ENCODE peak calls at places on chromosomes 6 and 20, in six cellular contexts. R is H1, K is IMR-90, I is H9, D is mesenchymal stem cell, C is trophoblast cell. F is an unnamed sample.

GRCh38 chr6:116511424-116512131 is at the start of gene CALHM5:
- DNase-seq in R (no peak), K (peak), I (peak), D (peak), C (peak), F (no peak)

GRCh38 chr20:36439040-36439730 is 102.1 kb upstream of the MYL9 start:
- DNase-seq in R (peak), K (peak), I (peak), D (peak), C (peak), F (peak)

GRCh38 chr20:33554914-33555420 is 65.1 kb downstream of the CBFA2T2 start:
- DNase-seq in R (no peak), K (peak), I (no peak), D (peak), C (no peak), F (no peak)

GRCh38 chr20:47667531-47668312 is 117.6 kb downstream of the SULF2 start:
- DNase-seq in R (no peak), K (no peak), I (no peak), D (no peak), C (no peak), F (no peak)

GRCh38 chr6:148524976-148525375 is 182.3 kb downstream of the SASH1 start:
- DNase-seq in R (no peak), K (peak), I (no peak), D (peak), C (no peak), F (no peak)

GRCh38 chr20:57718490-57719009 is 8.7 kb upstream of the PMEPA1 start:
- DNase-seq in R (peak), K (peak), I (peak), D (peak), C (peak), F (peak)

GRCh38 chr6:37244430-37245310 is 12.9 kb upstream of the TBC1D22B start:
- DNase-seq in R (no peak), K (peak), I (no peak), D (peak), C (no peak), F (no peak)

GRCh38 chr20:23533161-23533560 is 35.1 kb downstream of the CST9L start:
- DNase-seq in R (no peak), K (no peak), I (peak), D (no peak), C (no peak), F (peak)

GRCh38 chr6:90024633-90025032 is 130.4 kb downstream of the GJA10 start:
- DNase-seq in R (no peak), K (no peak), I (no peak), D (no peak), C (no peak), F (no peak)

GRCh38 chr20:37745553-37745952 is 51.7 kb downstream of the CTNNBL1 start:
- DNase-seq in R (no peak), K (no peak), I (no peak), D (no peak), C (no peak), F (no peak)

GRCh38 chr6:49553353-49553752 is 2.9 kb downstream of the C6orf141 start:
- DNase-seq in R (no peak), K (peak), I (no peak), D (no peak), C (peak), F (no peak)

GRCh38 chr20:53834749-53835148 is 235.6 kb downstream of the BCAS1 start:
- DNase-seq in R (no peak), K (no peak), I (no peak), D (no peak), C (no peak), F (no peak)

GRCh38 chr6:40183902-40184301 is 249.6 kb upstream of the MOCS1 start:
- DNase-seq in R (no peak), K (no peak), I (peak), D (no peak), C (no peak), F (no peak)

GRCh38 chr6:163710552-163710951 is 296.0 kb downstream of the QKI start:
- DNase-seq in R (no peak), K (no peak), I (no peak), D (no peak), C (no peak), F (no peak)

GRCh38 chr20:44309763-44310663 is 989 bp downstream of the FITM2 start:
- DNase-seq in R (no peak), K (peak), I (no peak), D (peak), C (no peak), F (no peak)

GRCh38 chr6:130520235-130520634 is 154.4 kb downstream of the TMEM200A start:
- DNase-seq in R (no peak), K (peak), I (no peak), D (no peak), C (no peak), F (no peak)

GRCh38 chr6:116461563-116462507 is 660 bp downstream of the CALHM6 start:
- DNase-seq in R (peak), K (peak), I (peak), D (peak), C (peak), F (peak)

GRCh38 chr6:4682431-4683159 is 93.6 kb upstream of the CDYL start:
- DNase-seq in R (no peak), K (no peak), I (no peak), D (peak), C (no peak), F (no peak)

GRCh38 chr6:71346034-71346680 is 57.5 kb downstream of the OGFRL1 start:
- DNase-seq in R (no peak), K (no peak), I (no peak), D (no peak), C (no peak), F (no peak)

GRCh38 chr6:75691012-75691411 is 58.0 kb upstream of the MYO6 start:
- DNase-seq in R (no peak), K (peak), I (no peak), D (peak), C (peak), F (no peak)

GRCh38 chr20:5657190-5657872 is 92.9 kb upstream of the SHLD1 start:
- DNase-seq in R (no peak), K (peak), I (no peak), D (peak), C (peak), F (no peak)

GRCh38 chr6:37705239-37706051 is 7.8 kb upstream of the MDGA1 start:
- DNase-seq in R (peak), K (peak), I (peak), D (peak), C (peak), F (peak)

GRCh38 chr6:126937426-126937825 is 181.0 kb upstream of the RSPO3 start:
- DNase-seq in R (no peak), K (no peak), I (no peak), D (no peak), C (no peak), F (no peak)

DNA sequence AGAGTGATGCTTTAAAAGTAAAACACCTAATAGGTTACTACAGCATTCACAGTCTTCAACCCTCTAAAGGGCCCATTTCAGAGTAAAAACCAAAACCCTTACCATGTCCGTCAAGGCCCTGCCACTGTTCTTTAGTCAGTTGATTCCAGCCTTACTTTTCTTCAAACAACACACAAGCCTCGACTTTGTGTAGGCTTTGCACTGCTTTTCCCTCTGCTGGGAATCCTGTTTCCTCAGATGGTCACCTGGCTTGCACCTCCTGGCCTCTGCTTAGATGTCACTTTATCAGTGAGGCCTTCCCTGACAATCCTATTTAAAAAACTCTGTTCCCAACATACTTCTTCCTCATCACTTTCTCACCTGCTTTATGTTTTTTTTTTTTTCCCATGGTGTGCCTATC is 77.1 kb upstream of the FLRT3 start:
- DNase-seq in R (no peak), K (no peak), I (no peak), D (no peak), C (no peak), F (no peak)
- H2BK120ac ChIP-seq in R (no peak), K (no peak), I (no peak), D (no peak), C (no peak), F (no peak)

DNA sequence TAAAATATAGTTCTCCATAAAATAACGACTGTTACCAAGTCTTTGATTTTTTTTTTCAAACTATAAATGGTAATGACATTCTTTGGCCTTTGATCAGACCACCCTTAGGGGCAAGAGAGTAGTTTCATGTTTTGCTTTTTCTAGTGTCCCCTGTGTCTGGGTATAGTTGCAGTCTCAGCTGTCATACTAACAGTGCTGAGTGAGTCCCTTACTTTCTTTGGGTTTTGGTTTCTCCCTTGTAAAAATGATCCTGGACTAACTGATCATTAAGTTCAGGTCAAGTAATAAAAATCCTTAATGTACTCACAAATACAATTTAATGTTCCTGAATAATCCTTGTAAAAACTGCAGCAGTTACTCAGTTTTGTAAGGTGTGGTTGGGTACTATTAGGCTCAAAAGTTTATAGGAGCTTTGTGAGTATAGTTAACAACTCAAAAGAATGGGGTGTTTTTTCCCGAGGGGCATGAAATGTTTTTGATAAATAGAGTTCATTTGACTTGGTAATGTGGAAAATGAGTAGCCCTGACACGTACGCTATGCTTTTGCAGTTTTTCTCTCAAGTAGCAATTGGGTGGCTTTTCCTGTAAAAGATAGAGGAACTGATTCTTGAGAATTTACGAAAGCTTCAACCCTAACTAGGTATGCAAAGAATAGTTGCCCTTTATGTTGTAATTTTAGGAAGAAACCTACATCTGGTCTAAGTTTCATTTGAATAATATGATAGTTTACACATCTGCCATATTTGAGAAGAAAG is 6.2 kb downstream of the PTPN1 start:
- DNase-seq in R (no peak), K (no peak), I (no peak), D (no peak), C (no peak), F (no peak)
- H4K91ac ChIP-seq in R (no peak), K (no peak), I (no peak), D (no peak), C (no peak), F (no peak)

DNA sequence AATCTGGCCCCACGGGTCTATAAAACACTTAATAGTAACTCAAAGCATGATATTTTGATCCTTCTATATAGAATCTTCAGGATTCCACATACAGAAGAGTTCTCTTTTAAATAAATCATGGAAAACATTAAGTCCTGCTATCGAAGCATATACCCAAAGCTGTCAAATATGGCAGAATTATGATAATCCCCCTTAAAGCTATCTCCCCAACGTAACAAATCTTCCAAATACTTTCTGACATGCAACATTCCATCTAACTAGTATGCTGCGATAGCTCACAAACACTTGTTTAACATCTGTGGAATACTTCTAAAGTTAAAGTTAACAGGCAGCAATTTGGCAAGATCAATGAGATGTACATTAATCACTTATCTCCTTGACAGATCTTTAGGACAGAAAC is 371.0 kb upstream of the RUNX2 start:
- DNase-seq in R (no peak), K (no peak), I (no peak), D (no peak), C (no peak), F (no peak)
- H2BK120ac ChIP-seq in R (no peak), K (no peak), I (no peak), D (no peak), C (no peak), F (no peak)

GRCh38 chr20:20839771-20840170 is 127.3 kb upstream of the RALGAPA2 start:
- DNase-seq in R (no peak), K (no peak), I (no peak), D (no peak), C (no peak), F (no peak)
- H4K91ac ChIP-seq in R (no peak), K (no peak), I (no peak), D (no peak), C (no peak), F (no peak)

GRCh38 chr6:119514355-119514754 is 164.8 kb upstream of the MAN1A1 start:
- DNase-seq in R (no peak), K (no peak), I (no peak), D (no peak), C (no peak), F (no peak)
- H2BK120ac ChIP-seq in R (no peak), K (no peak), I (no peak), D (no peak), C (no peak), F (no peak)

GRCh38 chr20:3785240-3786125 is 1.1 kb downstream of the CENPB start:
- DNase-seq in R (no peak), K (no peak), I (no peak), D (peak), C (no peak), F (no peak)
- H4K91ac ChIP-seq in R (no peak), K (peak), I (no peak), D (peak), C (peak), F (peak)

DNA sequence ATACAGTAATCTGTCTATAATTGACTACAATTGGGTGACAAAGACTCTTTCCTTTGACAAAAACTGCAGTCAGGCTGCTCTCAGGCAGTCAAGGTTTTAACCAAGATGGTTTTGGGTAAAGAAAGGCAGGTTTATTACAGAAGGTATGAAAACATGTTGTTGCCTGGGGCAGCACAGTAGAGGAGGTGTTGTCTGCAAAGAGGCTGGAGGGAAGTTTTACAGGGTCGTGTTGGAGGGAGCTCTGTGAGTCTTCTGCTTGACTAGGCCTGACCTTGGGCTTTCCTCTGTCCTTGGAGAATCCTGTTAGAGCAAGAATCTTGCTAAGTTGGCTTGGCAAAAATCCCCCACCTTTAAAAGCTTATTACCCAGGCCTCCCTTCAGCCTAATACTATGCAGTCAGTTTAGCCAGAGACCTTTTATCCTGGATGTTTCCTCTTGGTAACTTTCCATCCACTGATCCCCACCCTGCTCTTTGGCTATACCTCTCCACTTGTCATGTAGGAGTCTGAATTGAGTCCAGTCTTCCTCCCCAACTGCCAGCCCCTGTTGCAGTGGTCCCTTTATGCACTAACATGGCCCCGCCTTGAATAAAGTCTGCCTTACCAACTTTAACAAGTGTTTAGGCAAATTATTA is 143.0 kb upstream of the SLC22A16 start:
- DNase-seq in R (no peak), K (no peak), I (no peak), D (no peak), C (no peak), F (no peak)
- H2BK120ac ChIP-seq in R (no peak), K (no peak), I (no peak), D (no peak), C (no peak), F (no peak)

GRCh38 chr20:1637755-1638154 is 17.9 kb upstream of the SIRPB1 start:
- DNase-seq in R (no peak), K (no peak), I (no peak), D (no peak), C (no peak), F (no peak)
- H4K91ac ChIP-seq in R (no peak), K (no peak), I (no peak), D (no peak), C (no peak), F (no peak)

DNA sequence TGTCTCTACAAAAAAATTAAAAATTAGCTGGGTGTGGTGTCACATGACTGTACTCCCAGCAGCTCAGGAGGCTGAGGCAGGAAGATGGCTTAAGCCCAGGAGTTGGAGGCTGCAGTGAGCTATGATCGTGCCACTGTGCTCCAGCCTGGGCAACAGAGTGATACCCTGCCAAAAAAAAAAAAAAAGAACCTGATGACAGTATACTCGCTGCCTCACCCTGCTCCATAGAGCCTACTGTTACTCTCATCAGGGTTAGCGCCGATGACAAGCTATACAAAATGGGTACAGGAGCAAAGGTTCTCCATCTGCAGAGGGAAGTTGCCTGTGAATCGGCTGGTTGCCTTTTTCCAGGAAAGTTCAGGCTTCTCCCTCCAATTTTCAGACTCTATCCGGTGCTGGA is 53.4 kb downstream of the GMPR start:
- DNase-seq in R (no peak), K (no peak), I (no peak), D (no peak), C (no peak), F (no peak)
- H2BK120ac ChIP-seq in R (no peak), K (no peak), I (no peak), D (no peak), C (no peak), F (no peak)

GRCh38 chr6:14349507-14349906 is 231.9 kb downstream of the CD83 start:
- DNase-seq in R (no peak), K (no peak), I (no peak), D (no peak), C (no peak), F (no peak)

GRCh38 chr6:14344486-14344885 is 226.9 kb downstream of the CD83 start:
- DNase-seq in R (no peak), K (no peak), I (no peak), D (no peak), C (no peak), F (no peak)

GRCh38 chr6:14353798-14354197 is 236.2 kb downstream of the CD83 start:
- DNase-seq in R (no peak), K (no peak), I (no peak), D (no peak), C (no peak), F (no peak)

GRCh38 chr6:14353263-14353662 is 235.7 kb downstream of the CD83 start:
- DNase-seq in R (no peak), K (no peak), I (no peak), D (no peak), C (no peak), F (no peak)

DNA sequence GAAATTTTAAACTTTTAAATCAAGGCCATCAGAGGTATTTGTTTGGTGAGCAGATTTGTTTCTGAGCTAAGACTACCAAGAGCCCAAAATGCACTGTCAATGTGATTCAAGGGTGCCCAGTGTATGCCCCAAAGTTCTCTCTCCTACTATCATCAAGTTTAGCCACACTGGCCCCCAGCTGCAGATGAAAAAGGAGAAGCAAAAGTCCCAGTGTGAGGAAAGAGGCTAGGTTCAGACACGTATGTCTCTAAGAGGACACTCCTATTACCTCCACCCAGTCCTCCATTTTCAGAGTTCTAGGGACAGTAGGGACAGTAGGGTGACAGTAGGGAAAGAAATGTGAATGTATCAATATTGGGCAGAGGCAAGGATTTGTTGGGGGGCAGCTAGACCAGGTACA is 230.8 kb downstream of the CD83 start:
- DNase-seq in R (no peak), K (no peak), I (no peak), D (no peak), C (no peak), F (no peak)
- H4K91ac ChIP-seq in R (no peak), K (no peak), I (no peak), D (no peak), C (no peak), F (no peak)